ENCODE peak calls at places on chromosomes 2 and 18, in eight cellular contexts. S, D, O, U, K, Z, I and R are unnamed samples.

GRCh38 chr2:106306396-106306795 is 112.3 kb upstream of the UXS1 start:
- ATAC-seq in S (no peak), D (no peak), O (no peak), U (no peak), K (no peak), Z (no peak), I (no peak), R (no peak)

GRCh38 chr2:167215595-167215994 is 327.3 kb downstream of the XIRP2 start:
- ATAC-seq in S (no peak), D (no peak), O (no peak), U (no peak), K (no peak), Z (no peak), I (no peak), R (no peak)

GRCh38 chr2:151518802-151519201 is 109.1 kb downstream of the RIF1 start:
- ATAC-seq in S (no peak), D (no peak), O (no peak), U (no peak), K (no peak), Z (no peak), I (no peak), R (no peak)

GRCh38 chr18:58721586-58722160 is 50.4 kb downstream of the MALT1 start:
- ATAC-seq in S (peak; percentile 9), D (no peak), O (no peak), U (peak; percentile 97), K (peak; percentile 30), Z (no peak), I (no peak), R (no peak)

GRCh38 chr2:176686328-176686727 is 417.1 kb downstream of the MTX2 start:
- ATAC-seq in S (no peak), D (no peak), O (no peak), U (no peak), K (no peak), Z (no peak), I (no peak), R (no peak)

GRCh38 chr2:140344842-140345241 is 1564.7 kb upstream of the NXPH2 start:
- ATAC-seq in S (no peak), D (no peak), O (no peak), U (no peak), K (no peak), Z (no peak), I (no peak), R (no peak)

GRCh38 chr18:45765740-45766139 is 41.8 kb downstream of the SLC14A1 start:
- ATAC-seq in S (no peak), D (no peak), O (no peak), U (no peak), K (no peak), Z (no peak), I (no peak), R (no peak)

GRCh38 chr2:133483201-133483600 is 85.1 kb downstream of the NCKAP5 start:
- ATAC-seq in S (no peak), D (no peak), O (no peak), U (no peak), K (no peak), Z (no peak), I (no peak), R (no peak)

GRCh38 chr2:68436270-68436669 is 30.8 kb downstream of the FBXO48 start:
- ATAC-seq in S (no peak), D (no peak), O (no peak), U (no peak), K (no peak), Z (no peak), I (no peak), R (no peak)

GRCh38 chr2:20755132-20755800 is 67.6 kb downstream of the LDAH start:
- ATAC-seq in S (no peak), D (no peak), O (no peak), U (no peak), K (no peak), Z (peak; percentile 18), I (no peak), R (no peak)

GRCh38 chr2:104068665-104069064 is 785.2 kb upstream of the POU3F3 start:
- ATAC-seq in S (no peak), D (no peak), O (no peak), U (no peak), K (no peak), Z (no peak), I (no peak), R (no peak)